ENCODE peak calls at places on chromosome 4, in ten cellular contexts. F is tibial artery; L is pons; S is amygdala; C is ecto neural progenitor cell; I is stimulated activated CD4-positive, alpha-beta T cell treated with anti-CD3 and anti-CD28 coated beads, Interleukin-1b, Interleukin-23, amount 100 ng/mL, for 4 hours; B is tibial nerve; D is WTC11; K is mucosa of descending colon; M is NCI-H2029 treated with DMSO at 0.1 percent for 48 hours. Z is an unnamed sample.

GRCh38 chr4:90328558-90328957 is 201.4 kb downstream of the CCSER1 start:
- DNase-seq in F (no peak), L (no peak), S (no peak), C (peak; percentile 58), I (no peak), B (no peak), D (no peak), K (no peak), M (no peak), Z (peak; percentile 35)

GRCh38 chr4:32748498-32748897 is 2028.3 kb downstream of the PCDH7 start:
- DNase-seq in F (no peak), L (no peak), S (no peak), C (no peak), I (no peak), B (no peak), D (peak; percentile 17), K (no peak), M (no peak), Z (no peak)

GRCh38 chr4:3783691-3784306 is 17.6 kb downstream of the ADRA2C start:
- DNase-seq in F (no peak), L (no peak), S (no peak), C (peak; percentile 78), I (no peak), B (no peak), D (peak; percentile 78), K (no peak), M (no peak), Z (no peak)

GRCh38 chr4:8725845-8726244 is 133.3 kb downstream of the CPZ start:
- DNase-seq in F (no peak), L (no peak), S (no peak), C (no peak), I (no peak), B (no peak), D (no peak), K (peak; percentile 17), M (no peak), Z (no peak)

GRCh38 chr4:76989391-76990061 is 40.0 kb downstream of the SEPTIN11 start:
- DNase-seq in F (no peak), L (no peak), S (no peak), C (no peak), I (peak; percentile 18), B (no peak), D (no peak), K (peak; percentile 57), M (no peak), Z (no peak)

GRCh38 chr4:103201724-103202123 is 3.6 kb upstream of the CENPE start:
- DNase-seq in F (no peak), L (no peak), S (no peak), C (no peak), I (no peak), B (no peak), D (no peak), K (no peak), M (no peak), Z (no peak)

GRCh38 chr4:65391382-65391781 is 278.9 kb downstream of the EPHA5 start:
- DNase-seq in F (no peak), L (no peak), S (no peak), C (no peak), I (no peak), B (no peak), D (no peak), K (no peak), M (no peak), Z (no peak)

GRCh38 chr4:136741468-136741867 is 790.8 kb downstream of the PCDH18 start:
- DNase-seq in F (no peak), L (no peak), S (no peak), C (no peak), I (no peak), B (no peak), D (no peak), K (no peak), M (no peak), Z (no peak)

GRCh38 chr4:82644731-82645126 is 82.9 kb upstream of the TMEM150C start:
- DNase-seq in F (no peak), L (no peak), S (no peak), C (no peak), I (no peak), B (no peak), D (no peak), K (no peak), M (no peak), Z (no peak)

GRCh38 chr4:184748251-184748652 is 14.4 kb upstream of the CENPU start:
- DNase-seq in F (peak; percentile 37), L (no peak), S (no peak), C (no peak), I (no peak), B (no peak), D (no peak), K (peak; percentile 63), M (no peak), Z (no peak)

GRCh38 chr4:99179626-99180025 is 35.5 kb upstream of the ADH4 start:
- DNase-seq in F (no peak), L (no peak), S (no peak), C (no peak), I (no peak), B (no peak), D (no peak), K (no peak), M (no peak), Z (no peak)

GRCh38 chr4:112765317-112765989 is 128.5 kb downstream of the LARP7 start:
- DNase-seq in F (no peak), L (no peak), S (no peak), C (no peak), I (no peak), B (no peak), D (no peak), K (no peak), M (peak; percentile 4), Z (no peak)

GRCh38 chr4:108725457-108725856 is 37.4 kb downstream of the ETNPPL start:
- DNase-seq in F (no peak), L (no peak), S (no peak), C (no peak), I (no peak), B (no peak), D (no peak), K (no peak), M (no peak), Z (no peak)

GRCh38 chr4:40608628-40609027 is 21.0 kb downstream of the RBM47 start:
- DNase-seq in F (no peak), L (no peak), S (no peak), C (no peak), I (no peak), B (no peak), D (no peak), K (no peak), M (no peak), Z (no peak)

GRCh38 chr4:156751486-156751885 is 220.1 kb downstream of the PDGFC start:
- DNase-seq in F (no peak), L (no peak), S (no peak), C (no peak), I (no peak), B (no peak), D (no peak), K (no peak), M (no peak), Z (no peak)

GRCh38 chr4:176753049-176753448 is 39.7 kb downstream of the VEGFC start:
- DNase-seq in F (no peak), L (no peak), S (no peak), C (no peak), I (no peak), B (no peak), D (no peak), K (no peak), M (no peak), Z (no peak)

GRCh38 chr4:123777297-123777859 is 380.8 kb downstream of the SPRY1 start:
- DNase-seq in F (no peak), L (peak; percentile 34), S (no peak), C (no peak), I (no peak), B (no peak), D (no peak), K (no peak), M (no peak), Z (no peak)

GRCh38 chr4:1075809-1076524 is 37.4 kb downstream of the RNF212 start:
- DNase-seq in F (no peak), L (no peak), S (no peak), C (no peak), I (no peak), B (no peak), D (no peak), K (no peak), M (no peak), Z (no peak)

GRCh38 chr4:165009493-165010227 is 22.1 kb upstream of the TRIM60 start:
- DNase-seq in F (no peak), L (no peak), S (no peak), C (no peak), I (no peak), B (no peak), D (no peak), K (no peak), M (no peak), Z (no peak)

GRCh38 chr4:25172964-25173917 is 13.0 kb upstream of the SEPSECS start:
- DNase-seq in F (peak; percentile 56), L (peak; percentile 59), S (no peak), C (no peak), I (no peak), B (peak; percentile 52), D (no peak), K (no peak), M (no peak), Z (no peak)

GRCh38 chr4:103012594-103012993 is 6.9 kb downstream of the SLC9B1 start:
- DNase-seq in F (no peak), L (no peak), S (no peak), C (no peak), I (no peak), B (no peak), D (no peak), K (no peak), M (no peak), Z (no peak)

GRCh38 chr4:72779256-72779655 is 210.2 kb upstream of the ADAMTS3 start:
- DNase-seq in F (no peak), L (no peak), S (no peak), C (no peak), I (no peak), B (no peak), D (no peak), K (no peak), M (no peak), Z (no peak)

GRCh38 chr4:42708625-42709024 is 51.7 kb upstream of the ATP8A1 start:
- DNase-seq in F (no peak), L (no peak), S (no peak), C (no peak), I (no peak), B (no peak), D (no peak), K (no peak), M (peak; percentile 76), Z (no peak)

GRCh38 chr4:137650051-137650450 is 117.8 kb upstream of the PCDH18 start:
- DNase-seq in F (no peak), L (no peak), S (no peak), C (no peak), I (no peak), B (no peak), D (no peak), K (no peak), M (no peak), Z (no peak)

GRCh38 chr4:114272226-114272625 is 292.8 kb upstream of the ARSJ start:
- DNase-seq in F (no peak), L (no peak), S (no peak), C (no peak), I (no peak), B (no peak), D (no peak), K (no peak), M (no peak), Z (no peak)

GRCh38 chr4:2790583-2791517 is 2.0 kb upstream of the SH3BP2 start:
- DNase-seq in F (peak; percentile 21), L (no peak), S (no peak), C (no peak), I (no peak), B (no peak), D (peak; percentile 13), K (no peak), M (no peak), Z (no peak)